ENCODE peak calls at places on chromosome 5, in six cellular contexts. Q is NCI-H748 treated with DMSO at 0.1 percent for 48 hours; E is breast epithelium; M is stimulated activated CD4-positive, alpha-beta T cell treated with anti-CD3 and anti-CD28 coated beads, TNF-alpha, amount 100 ng/mL, for 1 hour; Y is naive thymus-derived CD4-positive, alpha-beta T cell; F is activated T-cell treated with anti-CD3 and anti-CD28 coated beads for 1 hour. G is an unnamed sample.

GRCh38 chr5:56981906-56982305 is 30.0 kb upstream of the MIER3 start:
- DNase-seq in Q (no peak), Y (no peak), E (no peak), M (no peak), F (no peak), G (no peak)

GRCh38 chr5:691817-692529 is 1.2 kb downstream of the TPPP start:
- DNase-seq in F (no peak), E (no peak), Y (no peak), M (no peak), Q (no peak), G (no peak)

GRCh38 chr5:176536902-176537607 is at the start of gene RNF44:
- DNase-seq in E (peak; percentile 96), F (peak; percentile 98), M (peak; percentile 97), Q (peak; percentile 92), Y (peak; percentile 98), G (peak; percentile 83)

GRCh38 chr5:347712-348284 is 26.3 kb downstream of the AHRR start:
- DNase-seq in F (no peak), Q (no peak), E (no peak), Y (no peak), M (no peak), G (no peak)

GRCh38 chr5:200985-201384 is 9.7 kb downstream of the LRRC14B start:
- DNase-seq in M (no peak), Q (no peak), E (no peak), F (no peak), Y (no peak), G (no peak)

GRCh38 chr5:159331099-159331973 is 1.0 kb upstream of the IL12B start:
- DNase-seq in Y (peak; percentile 79), Q (peak; percentile 59), M (peak; percentile 73), F (peak; percentile 67), E (no peak), G (no peak)

GRCh38 chr5:81021486-81021885 is 61.3 kb downstream of the RASGRF2 start:
- DNase-seq in Q (no peak), Y (no peak), M (no peak), F (no peak), E (no peak), G (no peak)

GRCh38 chr5:149161026-149161687 is 19.9 kb downstream of the ABLIM3 start:
- DNase-seq in Y (no peak), M (no peak), F (no peak), Q (no peak), E (no peak), G (no peak)

GRCh38 chr5:110903966-110904365 is 165.2 kb downstream of the SLC25A46 start:
- DNase-seq in M (no peak), F (no peak), Y (no peak), Q (no peak), E (no peak), G (no peak)

GRCh38 chr5:143396353-143396940 is 7.0 kb downstream of the NR3C1 start:
- DNase-seq in E (no peak), M (no peak), F (no peak), Q (no peak), Y (no peak), G (peak; percentile 51)

GRCh38 chr5:140114341-140115185 is 654 bp downstream of the PURA start:
- DNase-seq in Y (peak; percentile 50), M (peak; percentile 11), F (peak; percentile 15), E (peak; percentile 80), Q (peak; percentile 55), G (no peak)

GRCh38 chr5:82329393-82329792 is 51.2 kb upstream of the RPS23 start:
- DNase-seq in Q (no peak), F (no peak), Y (no peak), E (no peak), M (no peak), G (no peak)

GRCh38 chr5:160747963-160748362 is 104.0 kb downstream of the ATP10B start:
- DNase-seq in M (no peak), E (no peak), F (no peak), Q (no peak), Y (no peak), G (no peak)

GRCh38 chr5:124738751-124739559 is 7.5 kb downstream of the ZNF608 start:
- DNase-seq in Y (no peak), E (no peak), M (no peak), Q (peak; percentile 98), F (no peak), G (no peak)

GRCh38 chr5:40154194-40154593 is 525.5 kb upstream of the PTGER4 start:
- DNase-seq in E (no peak), F (no peak), M (no peak), Y (no peak), Q (no peak), G (no peak)

GRCh38 chr5:115685966-115686691 is 60.3 kb upstream of the TMED7 start:
- DNase-seq in Q (no peak), F (no peak), M (no peak), E (no peak), Y (no peak), G (no peak)

GRCh38 chr5:110262754-110263153 is 463.7 kb downstream of the TMEM232 start:
- DNase-seq in E (no peak), Q (no peak), M (no peak), F (no peak), Y (no peak), G (no peak)

GRCh38 chr5:151562019-151562707 is 29.0 kb downstream of the FAT2 start:
- DNase-seq in Q (no peak), Y (no peak), F (no peak), E (no peak), M (no peak), G (no peak)

GRCh38 chr5:90410178-90410762 is 714 bp upstream of the CETN3 start:
- DNase-seq in E (no peak), M (no peak), Q (peak; percentile 51), F (no peak), Y (no peak), G (no peak)

GRCh38 chr5:109689740-109690455 is at the start of gene MAN2A1:
- DNase-seq in F (peak; percentile 70), Q (peak; percentile 17), E (peak; percentile 75), Y (peak; percentile 78), M (peak; percentile 64), G (peak; percentile 37)

GRCh38 chr5:125890387-125890955 is 532.7 kb upstream of the GRAMD2B start:
- DNase-seq in M (no peak), F (no peak), E (no peak), Y (no peak), Q (no peak), G (no peak)

GRCh38 chr5:65062684-65063083 is 294.0 kb downstream of the CWC27 start:
- DNase-seq in Y (no peak), F (no peak), M (no peak), Q (no peak), E (no peak), G (no peak)

GRCh38 chr5:17169507-17169906 is 47.9 kb upstream of the BASP1 start:
- DNase-seq in Y (no peak), F (no peak), M (no peak), Q (no peak), E (no peak), G (no peak)

GRCh38 chr5:90940227-90940995 is 381.8 kb downstream of the ADGRV1 start:
- DNase-seq in F (no peak), M (no peak), Q (peak; percentile 94), Y (peak; percentile 25), E (no peak), G (no peak)

GRCh38 chr5:83955916-83956315 is 235.3 kb upstream of the HAPLN1 start:
- DNase-seq in F (no peak), E (no peak), Q (peak; percentile 68), Y (no peak), M (no peak), G (no peak)

GRCh38 chr5:91212336-91213092 is 170.6 kb downstream of the ARRDC3 start:
- DNase-seq in E (no peak), Y (no peak), Q (no peak), M (no peak), F (no peak), G (no peak)

G was measured in SHP77 treated with DMSO at 0.1 percent for 48 hours.